ENCODE peak calls at places on chromosomes 7 and 10, in eight cellular contexts. S is PC-9, T is GM23338, W is heart left ventricle, P is Peyer's patch, C is HCT116, N is upper lobe of left lung, F is lung. Z is an unnamed sample.

GRCh38 chr7:157401567-157402387 is 65.0 kb downstream of the DNAJB6 start:
- DNase-seq in S (no peak), T (no peak), W (no peak), P (peak), C (no peak), N (no peak), F (no peak), Z (no peak)

GRCh38 chr10:124152781-124153600 is 59.6 kb upstream of the CHST15 start:
- DNase-seq in S (peak), T (peak), W (peak), P (no peak), C (peak), N (peak), F (peak), Z (peak)

GRCh38 chr10:119726291-119727261 is 726 bp downstream of the INPP5F start:
- DNase-seq in S (no peak), T (peak), W (peak), P (no peak), C (no peak), N (peak), F (peak), Z (no peak)

GRCh38 chr10:2870654-2871053 is 196.7 kb upstream of the PFKP start:
- DNase-seq in S (no peak), T (no peak), W (no peak), P (no peak), C (no peak), N (no peak), F (no peak), Z (no peak)

GRCh38 chr10:68167271-68167670 is 58.0 kb downstream of the MYPN start:
- DNase-seq in S (no peak), T (no peak), W (no peak), P (no peak), C (no peak), N (no peak), F (no peak), Z (no peak)

GRCh38 chr10:53841746-53842145 is 959.3 kb downstream of the PCDH15 start:
- DNase-seq in S (no peak), T (no peak), W (no peak), P (no peak), C (no peak), N (no peak), F (no peak), Z (no peak)

GRCh38 chr10:133258066-133258817 is 18.4 kb downstream of the ADAM8 start:
- DNase-seq in S (peak), T (no peak), W (no peak), P (no peak), C (no peak), N (peak), F (peak), Z (no peak)

GRCh38 chr10:10605551-10606081 is 412.1 kb upstream of the CELF2 start:
- DNase-seq in S (no peak), T (no peak), W (no peak), P (no peak), C (no peak), N (no peak), F (no peak), Z (peak)

GRCh38 chr10:30456262-30456661 is 22.3 kb downstream of the MAP3K8 start:
- DNase-seq in S (no peak), T (no peak), W (peak), P (no peak), C (no peak), N (peak), F (peak), Z (no peak)

GRCh38 chr10:50809596-50809995 is 69.9 kb downstream of the ASAH2B start:
- DNase-seq in S (no peak), T (no peak), W (no peak), P (no peak), C (no peak), N (no peak), F (no peak), Z (no peak)

GRCh38 chr7:80186721-80187120 is 52.1 kb downstream of the GNAI1 start:
- DNase-seq in S (no peak), T (no peak), W (no peak), P (no peak), C (no peak), N (no peak), F (no peak), Z (no peak)

GRCh38 chr7:22377690-22378089 is 20.7 kb upstream of the RAPGEF5 start:
- DNase-seq in S (no peak), T (no peak), W (no peak), P (no peak), C (no peak), N (no peak), F (no peak), Z (no peak)

GRCh38 chr10:43962346-43963191 is 313.9 kb upstream of the ZNF32 start:
- DNase-seq in S (no peak), T (no peak), W (no peak), P (no peak), C (no peak), N (no peak), F (peak), Z (peak)

GRCh38 chr7:152899004-152899403 is 139.5 kb downstream of the ACTR3B start:
- DNase-seq in S (no peak), T (no peak), W (no peak), P (no peak), C (no peak), N (no peak), F (no peak), Z (no peak)

GRCh38 chr7:69738396-69738889 is 140.2 kb downstream of the AUTS2 start:
- DNase-seq in S (no peak), T (peak), W (no peak), P (no peak), C (no peak), N (no peak), F (no peak), Z (no peak)

GRCh38 chr10:133133471-133134231 is 26.4 kb upstream of the KNDC1 start:
- DNase-seq in S (no peak), T (no peak), W (peak), P (peak), C (no peak), N (peak), F (no peak), Z (no peak)

GRCh38 chr7:13742719-13743640 is 246.5 kb downstream of the ETV1 start:
- DNase-seq in S (no peak), T (peak), W (no peak), P (no peak), C (peak), N (peak), F (peak), Z (peak)

GRCh38 chr10:110558034-110558433 is 9.5 kb upstream of the SMC3 start:
- DNase-seq in S (no peak), T (no peak), W (no peak), P (no peak), C (no peak), N (no peak), F (no peak), Z (no peak)

GRCh38 chr7:130148561-130148960 is 56.6 kb downstream of the TMEM209 start:
- DNase-seq in S (no peak), T (no peak), W (no peak), P (no peak), C (no peak), N (no peak), F (no peak), Z (peak)

GRCh38 chr7:74612015-74612829 is 45.3 kb upstream of the GTF2I start:
- DNase-seq in S (peak), T (peak), W (no peak), P (no peak), C (no peak), N (peak), F (peak), Z (no peak)

GRCh38 chr7:157238087-157238486 is 98.7 kb upstream of the DNAJB6 start:
- DNase-seq in S (no peak), T (peak), W (no peak), P (no peak), C (no peak), N (no peak), F (no peak), Z (no peak)

GRCh38 chr10:100101526-100102076 is 19.9 kb upstream of the CPN1 start:
- DNase-seq in S (no peak), T (no peak), W (no peak), P (no peak), C (no peak), N (no peak), F (no peak), Z (no peak)

GRCh38 chr7:76377186-76377918 is 18.6 kb upstream of the YWHAG start:
- DNase-seq in S (no peak), T (no peak), W (peak), P (no peak), C (no peak), N (no peak), F (no peak), Z (no peak)

GRCh38 chr7:68485253-68485914 is 1112.9 kb upstream of the AUTS2 start:
- DNase-seq in S (no peak), T (no peak), W (no peak), P (no peak), C (no peak), N (no peak), F (no peak), Z (no peak)

GRCh38 chr7:45080265-45080957 is 8.4 kb downstream of the NACAD start:
- DNase-seq in S (no peak), T (no peak), W (no peak), P (no peak), C (no peak), N (no peak), F (no peak), Z (no peak)

GRCh38 chr7:36312064-36312914 is 77.4 kb upstream of the ANLN start:
- DNase-seq in S (no peak), T (peak), W (no peak), P (peak), C (no peak), N (peak), F (peak), Z (no peak)

GRCh38 chr10:124892905-124893304 is 49.0 kb upstream of the ZRANB1 start:
- DNase-seq in S (peak), T (no peak), W (no peak), P (no peak), C (no peak), N (no peak), F (no peak), Z (no peak)

GRCh38 chr10:1209355-1209979 is 153.3 kb downstream of the WDR37 start:
- DNase-seq in S (no peak), T (no peak), W (no peak), P (peak), C (no peak), N (no peak), F (no peak), Z (no peak)

GRCh38 chr7:7157177-7157886 is 25.0 kb upstream of the C1GALT1 start:
- DNase-seq in S (no peak), T (no peak), W (no peak), P (no peak), C (no peak), N (no peak), F (no peak), Z (peak)

GRCh38 chr7:113775401-113775800 is 143.4 kb downstream of the PPP1R3A start:
- DNase-seq in S (no peak), T (no peak), W (no peak), P (no peak), C (no peak), N (no peak), F (no peak), Z (no peak)

GRCh38 chr7:79459381-79459780 is 5.9 kb upstream of the MAGI2 start:
- DNase-seq in S (no peak), T (no peak), W (no peak), P (no peak), C (no peak), N (no peak), F (no peak), Z (no peak)

GRCh38 chr7:47506716-47507354 is 75.1 kb downstream of the TNS3 start:
- DNase-seq in S (no peak), T (no peak), W (peak), P (no peak), C (no peak), N (no peak), F (no peak), Z (no peak)

GRCh38 chr10:85319826-85320225 is 991.4 kb downstream of the CCSER2 start:
- DNase-seq in S (no peak), T (no peak), W (peak), P (no peak), C (no peak), N (no peak), F (no peak), Z (no peak)

GRCh38 chr10:24254180-24254579 is 45.2 kb downstream of the KIAA1217 start:
- DNase-seq in S (no peak), T (no peak), W (no peak), P (no peak), C (no peak), N (no peak), F (no peak), Z (no peak)

GRCh38 chr10:99913831-99914235 is 95.9 kb downstream of the DNMBP start:
- DNase-seq in S (no peak), T (peak), W (no peak), P (peak), C (no peak), N (peak), F (no peak), Z (no peak)

GRCh38 chr7:70208236-70209063 is 610.2 kb downstream of the AUTS2 start:
- DNase-seq in S (no peak), T (no peak), W (no peak), P (no peak), C (no peak), N (no peak), F (no peak), Z (no peak)

GRCh38 chr7:1922870-1923236 is 252.8 kb downstream of the ELFN1 start:
- DNase-seq in S (no peak), T (no peak), W (no peak), P (no peak), C (no peak), N (no peak), F (no peak), Z (no peak)

GRCh38 chr10:59894114-59894513 is 12.2 kb downstream of the CCDC6 start:
- DNase-seq in S (peak), T (no peak), W (peak), P (no peak), C (no peak), N (peak), F (peak), Z (peak)

GRCh38 chr10:59898125-59898835 is 8.1 kb downstream of the CCDC6 start:
- DNase-seq in S (no peak), T (no peak), W (no peak), P (no peak), C (no peak), N (no peak), F (no peak), Z (no peak)

GRCh38 chr10:59892697-59893096 is 13.7 kb downstream of the CCDC6 start:
- DNase-seq in S (no peak), T (no peak), W (no peak), P (no peak), C (no peak), N (no peak), F (no peak), Z (no peak)

GRCh38 chr10:59895629-59896116 is 10.7 kb downstream of the CCDC6 start:
- DNase-seq in S (no peak), T (no peak), W (no peak), P (no peak), C (no peak), N (no peak), F (no peak), Z (no peak)

GRCh38 chr10:59896186-59896585 is 10.2 kb downstream of the CCDC6 start:
- DNase-seq in S (no peak), T (no peak), W (no peak), P (no peak), C (no peak), N (no peak), F (no peak), Z (no peak)
- H3K27ac ChIP-seq in S (no peak), T (no peak), W (peak), P (peak), C (no peak), N (no peak), F (no peak), Z (no peak)

GRCh38 chr10:116278832-116279231 is 5.8 kb upstream of the GFRA1 start:
- DNase-seq in S (no peak), T (no peak), W (no peak), P (no peak), C (no peak), N (no peak), F (no peak), Z (no peak)

GRCh38 chr10:116270691-116271592 is 2.1 kb downstream of the GFRA1 start:
- DNase-seq in S (no peak), T (peak), W (no peak), P (no peak), C (no peak), N (no peak), F (no peak), Z (no peak)

GRCh38 chr10:116271593-116272496 is 1.2 kb downstream of the GFRA1 start:
- DNase-seq in S (no peak), T (peak), W (no peak), P (no peak), C (no peak), N (no peak), F (no peak), Z (no peak)

GRCh38 chr10:116272497-116273221 is at the start of gene GFRA1:
- DNase-seq in S (no peak), T (peak), W (peak), P (no peak), C (no peak), N (no peak), F (no peak), Z (no peak)

GRCh38 chr10:116274141-116274861 is 1.3 kb upstream of the GFRA1 start:
- DNase-seq in S (no peak), T (peak), W (no peak), P (no peak), C (no peak), N (no peak), F (no peak), Z (no peak)
- TF ChIP-seq CTCF in S (no peak), T (no peak), W (no peak), P (no peak), C (no peak), N (no peak), F (no peak), Z (no peak)

GRCh38 chr7:37446371-37446770 is 2.3 kb downstream of the ELMO1 start:
- DNase-seq in S (no peak), T (no peak), W (no peak), P (no peak), C (no peak), N (peak), F (no peak), Z (no peak)

GRCh38 chr7:37449621-37450020 is 957 bp upstream of the ELMO1 start:
- DNase-seq in S (no peak), T (peak), W (no peak), P (no peak), C (no peak), N (no peak), F (no peak), Z (no peak)

GRCh38 chr7:37450035-37450434 is 1.4 kb upstream of the ELMO1 start:
- DNase-seq in S (no peak), T (no peak), W (no peak), P (no peak), C (no peak), N (no peak), F (no peak), Z (no peak)

GRCh38 chr7:37448637-37449331 is at the start of gene ELMO1:
- DNase-seq in S (no peak), T (peak), W (peak), P (peak), C (no peak), N (peak), F (peak), Z (no peak)

DNA sequence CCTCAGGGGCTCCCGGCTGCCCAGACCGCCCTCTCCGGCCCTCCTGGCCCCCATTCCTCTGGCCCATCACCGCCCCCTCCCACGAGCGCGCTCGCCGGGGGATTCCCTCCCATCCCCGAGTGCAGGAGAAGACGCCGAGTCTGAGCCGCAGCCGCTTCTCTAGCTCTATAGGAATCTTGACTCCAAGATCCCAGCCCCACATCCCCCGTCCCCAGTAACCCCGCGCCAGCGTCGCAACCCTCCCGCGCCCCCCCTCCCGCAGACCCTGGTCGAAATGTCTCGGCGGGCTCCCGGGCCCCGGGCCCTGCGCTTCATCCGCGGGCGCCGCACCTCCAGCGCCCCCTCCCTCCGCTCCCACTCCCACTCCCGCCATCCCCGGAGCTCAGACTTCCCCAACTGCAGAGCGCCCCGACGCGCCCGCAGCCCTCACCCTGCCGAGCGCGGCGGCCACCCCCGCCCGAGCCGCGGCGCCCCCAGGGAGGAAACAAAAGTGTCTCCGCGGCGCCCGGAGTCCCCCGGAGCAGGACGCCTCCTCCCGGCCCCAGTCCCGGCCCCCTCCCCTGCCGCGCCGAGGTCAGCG is 517 bp downstream of the ELMO1 start:
- DNase-seq in S (no peak), T (peak), W (peak), P (no peak), C (no peak), N (peak), F (no peak), Z (no peak)
- H3K27ac ChIP-seq in S (no peak), T (no peak), W (peak), P (peak), C (no peak), N (peak), F (peak), Z (no peak)

DNA sequence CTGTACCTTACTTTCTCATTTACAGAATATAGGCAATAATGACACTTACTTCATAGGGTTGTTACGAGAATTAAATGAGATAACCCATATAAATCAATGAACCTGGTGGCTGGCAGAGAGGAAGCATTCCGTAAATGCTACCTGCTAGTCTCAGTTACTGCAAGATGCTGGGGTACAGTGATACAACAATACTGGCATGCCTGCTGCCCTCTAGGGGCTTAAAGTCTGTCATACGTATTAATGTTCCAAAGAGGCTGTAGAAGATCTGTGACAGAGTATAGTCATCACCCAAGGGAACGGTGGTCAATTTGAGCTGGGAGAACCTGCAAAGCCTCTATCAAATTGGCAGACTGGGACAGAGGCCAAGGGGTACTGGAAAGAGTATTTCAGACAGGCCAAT is 421.5 kb downstream of the GPAM start:
- DNase-seq in S (no peak), T (peak), W (no peak), P (no peak), C (no peak), N (no peak), F (no peak), Z (no peak)
- TF ChIP-seq CTCF in S (no peak), T (peak), W (no peak), P (no peak), C (peak), N (no peak), F (no peak), Z (no peak)

GRCh38 chr10:21724020-21724589 is 190.1 kb downstream of the MLLT10 start:
- DNase-seq in S (no peak), T (no peak), W (no peak), P (no peak), C (no peak), N (no peak), F (no peak), Z (no peak)
- H3K27ac ChIP-seq in S (no peak), T (peak), W (no peak), P (no peak), C (no peak), N (no peak), F (no peak), Z (no peak)

GRCh38 chr7:97479740-97480290 is 252.1 kb upstream of the TAC1 start:
- DNase-seq in S (no peak), T (no peak), W (no peak), P (no peak), C (no peak), N (no peak), F (no peak), Z (no peak)

DNA sequence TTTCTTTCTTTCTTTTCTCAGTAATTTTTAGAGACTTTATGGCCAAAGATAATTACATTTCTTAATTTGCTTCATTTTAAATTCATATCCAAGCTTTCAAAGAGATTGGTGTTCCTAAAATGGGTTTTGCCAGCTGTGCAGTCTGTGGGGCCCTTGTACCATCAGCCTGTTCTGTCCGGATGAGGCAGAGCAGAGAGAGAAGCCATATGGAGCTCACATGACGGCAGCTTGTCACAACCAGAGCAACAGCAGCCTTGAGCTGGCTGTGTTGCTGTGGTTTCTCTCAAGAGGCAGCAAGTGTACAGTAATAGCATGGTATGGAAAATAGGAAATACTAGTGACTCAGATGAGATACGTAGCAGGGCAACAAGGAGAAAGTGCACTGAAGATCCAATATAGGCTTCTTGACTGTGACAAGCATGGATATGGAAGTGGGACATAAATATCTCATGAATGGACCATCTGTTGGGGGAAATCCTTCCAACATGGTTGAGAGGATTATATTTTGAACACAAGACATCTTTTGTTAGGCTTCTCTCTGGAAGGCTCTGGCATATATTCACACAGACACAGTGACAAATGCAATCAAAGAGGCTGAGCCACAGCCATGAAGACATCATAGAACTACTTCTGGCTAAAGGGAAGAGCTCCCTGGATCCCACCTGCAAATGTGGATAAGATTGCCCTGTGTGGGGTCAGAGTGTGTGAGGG is 251.0 kb upstream of the TAC1 start:
- DNase-seq in S (no peak), T (no peak), W (no peak), P (no peak), C (no peak), N (no peak), F (no peak), Z (no peak)
- TF ChIP-seq CTCF in S (no peak), T (no peak), W (no peak), P (no peak), C (no peak), N (no peak), F (no peak), Z (no peak)

Z was measured in AG04450.